ENCODE peak calls at places on chromosomes 12 and 14, in nine cellular contexts. Z, C, G, P, K, U, A, V and B are unnamed samples.
A peak's percentile ranks its signal among the peaks of the same experiment; 100 is the strongest.

GRCh38 chr14:63857467-63858030 is 4.7 kb downstream of the SYNE2 start:
- DNase-seq in Z (no peak), C (no peak), G (peak; percentile 23), P (no peak), K (no peak), U (no peak), A (no peak), V (peak; percentile 4), B (peak; percentile 71)

GRCh38 chr12:107501681-107502080 is 183.9 kb upstream of the PWP1 start:
- DNase-seq in Z (no peak), C (no peak), G (peak; percentile 4), P (no peak), K (no peak), U (peak; percentile 61), A (no peak), V (no peak), B (no peak)

GRCh38 chr12:128265566-128265965 is 1.4 kb upstream of the TMEM132C start:
- DNase-seq in Z (no peak), C (no peak), G (no peak), P (no peak), K (no peak), U (no peak), A (no peak), V (no peak), B (peak; percentile 10)

GRCh38 chr14:88993946-88994345 is 169.5 kb downstream of the TTC8 start:
- DNase-seq in Z (no peak), C (no peak), G (no peak), P (peak; percentile 37), K (peak; percentile 90), U (peak; percentile 69), A (no peak), V (no peak), B (peak; percentile 45)

GRCh38 chr12:25982416-25982815 is 23.9 kb downstream of the RASSF8 start:
- DNase-seq in Z (no peak), C (no peak), G (no peak), P (no peak), K (no peak), U (no peak), A (no peak), V (no peak), B (no peak)

GRCh38 chr14:77730976-77731497 is 23.1 kb downstream of the SLIRP start:
- DNase-seq in Z (peak; percentile 29), C (no peak), G (no peak), P (no peak), K (no peak), U (no peak), A (no peak), V (no peak), B (no peak)

GRCh38 chr12:66550626-66551025 is 128.2 kb downstream of the GRIP1 start:
- DNase-seq in Z (no peak), C (no peak), G (no peak), P (no peak), K (no peak), U (no peak), A (no peak), V (no peak), B (no peak)

GRCh38 chr12:124684971-124685688 is 117.7 kb upstream of the NCOR2 start:
- DNase-seq in Z (peak; percentile 63), C (no peak), G (peak; percentile 11), P (peak; percentile 90), K (peak; percentile 61), U (peak; percentile 43), A (no peak), V (no peak), B (no peak)

GRCh38 chr14:97367278-97367677 is 570.1 kb downstream of the VRK1 start:
- DNase-seq in Z (no peak), C (no peak), G (no peak), P (no peak), K (no peak), U (no peak), A (no peak), V (no peak), B (no peak)